ENCODE peak calls at places on chromosomes 3 and 15, in seven cellular contexts. R is HCT116; G is dermis blood vessel endothelial cell; P is left colon; E is Peyer's patch; Z is heart left ventricle; V is stimulated activated naive B cell treated with anti-CD40 and anti-IgM and Interleukin-4, amounts not matched to agents 10 μg/mL and 1 μg/mL and 100 μg/mL, for 72 hours. T is an unnamed sample.

GRCh38 chr3:17967953-17968352 is 225.5 kb upstream of the TBC1D5 start:
- DNase-seq in R (no peak), G (no peak), P (no peak), E (no peak), Z (no peak), V (no peak), T (no peak)

GRCh38 chr3:172369590-172370259 is 78.5 kb downstream of the GHSR start:
- DNase-seq in R (no peak), G (no peak), P (no peak), E (no peak), Z (peak; percentile 43), V (no peak), T (no peak)

GRCh38 chr3:19229086-19229485 is 80.8 kb downstream of the KCNH8 start:
- DNase-seq in R (no peak), G (no peak), P (no peak), E (no peak), Z (no peak), V (no peak), T (no peak)

GRCh38 chr15:97759363-97759762 is 201.1 kb upstream of the ARRDC4 start:
- DNase-seq in R (no peak), G (peak; percentile 30), P (no peak), E (no peak), Z (no peak), V (no peak), T (peak; percentile 62)

GRCh38 chr3:87350367-87351199 is 74.2 kb upstream of the POU1F1 start:
- DNase-seq in R (peak; percentile 38), G (peak; percentile 66), P (no peak), E (no peak), Z (no peak), V (no peak), T (peak; percentile 67)

GRCh38 chr3:189071452-189071851 is 100.3 kb upstream of the TPRG1 start:
- DNase-seq in R (no peak), G (no peak), P (no peak), E (no peak), Z (no peak), V (no peak), T (no peak)

GRCh38 chr15:65374831-65375401 is 2.9 kb downstream of the IGDCC3 start:
- DNase-seq in R (no peak), G (no peak), P (no peak), E (no peak), Z (no peak), V (no peak), T (no peak)

GRCh38 chr15:53611145-53611920 is 148.1 kb downstream of the WDR72 start:
- DNase-seq in R (no peak), G (peak; percentile 77), P (no peak), E (no peak), Z (no peak), V (no peak), T (peak; percentile 97)

GRCh38 chr3:41064526-41064925 is 134.8 kb upstream of the CTNNB1 start:
- DNase-seq in R (no peak), G (no peak), P (no peak), E (no peak), Z (no peak), V (no peak), T (no peak)

GRCh38 chr15:33994005-33994615 is 25.8 kb downstream of the CHRM5 start:
- DNase-seq in R (peak; percentile 22), G (peak; percentile 64), P (no peak), E (no peak), Z (no peak), V (no peak), T (peak; percentile 32)

GRCh38 chr15:22877607-22878006 is 39.1 kb downstream of the NIPA2 start:
- DNase-seq in R (no peak), G (no peak), P (no peak), E (no peak), Z (no peak), V (no peak), T (no peak)

GRCh38 chr15:52709172-52709979 is 30.2 kb upstream of the ATOSA start:
- DNase-seq in R (no peak), G (no peak), P (peak; percentile 78), E (peak; percentile 83), Z (no peak), V (peak; percentile 54), T (no peak)

GRCh38 chr15:74749832-74750231 is 1.2 kb downstream of the CYP1A2 start:
- DNase-seq in R (no peak), G (no peak), P (no peak), E (no peak), Z (no peak), V (no peak), T (no peak)

GRCh38 chr15:70490148-70490837 is 273.1 kb downstream of the UACA start:
- DNase-seq in R (no peak), G (no peak), P (no peak), E (no peak), Z (no peak), V (no peak), T (no peak)

GRCh38 chr3:99482191-99482590 is 156.2 kb upstream of the COL8A1 start:
- DNase-seq in R (no peak), G (peak; percentile 29), P (no peak), E (no peak), Z (no peak), V (no peak), T (peak; percentile 51)

GRCh38 chr15:88106063-88106462 is 150.5 kb downstream of the NTRK3 start:
- DNase-seq in R (no peak), G (no peak), P (no peak), E (no peak), Z (no peak), V (no peak), T (no peak)

GRCh38 chr3:28308196-28308595 is 40.3 kb upstream of the ZCWPW2 start:
- DNase-seq in R (no peak), G (no peak), P (no peak), E (no peak), Z (no peak), V (no peak), T (no peak)

GRCh38 chr3:111761309-111761795 is 97.7 kb upstream of the PHLDB2 start:
- DNase-seq in R (no peak), G (peak; percentile 68), P (no peak), E (no peak), Z (no peak), V (no peak), T (peak; percentile 29)

GRCh38 chr15:51108933-51109550 is 14.3 kb upstream of the TNFAIP8L3 start:
- DNase-seq in R (no peak), G (no peak), P (no peak), E (no peak), Z (peak; percentile 32), V (no peak), T (no peak)

GRCh38 chr3:89472101-89472500 is 364.7 kb downstream of the EPHA3 start:
- DNase-seq in R (no peak), G (no peak), P (no peak), E (no peak), Z (no peak), V (no peak), T (no peak)

GRCh38 chr3:47711596-47711995 is 70.1 kb downstream of the SMARCC1 start:
- DNase-seq in R (no peak), G (no peak), P (no peak), E (no peak), Z (no peak), V (no peak), T (no peak)

GRCh38 chr3:60613769-60614303 is 637.4 kb downstream of the FHIT start:
- DNase-seq in R (no peak), G (no peak), P (no peak), E (no peak), Z (no peak), V (no peak), T (no peak)

GRCh38 chr15:30885814-30886213 is 17.9 kb upstream of the FAN1 start:
- DNase-seq in R (no peak), G (peak; percentile 28), P (no peak), E (no peak), Z (no peak), V (no peak), T (peak; percentile 10)

GRCh38 chr15:73359653-73360052 is 9.1 kb downstream of the HCN4 start:
- DNase-seq in R (no peak), G (no peak), P (no peak), E (no peak), Z (no peak), V (no peak), T (no peak)

GRCh38 chr3:40971191-40972168 is 227.8 kb upstream of the CTNNB1 start:
- DNase-seq in R (peak; percentile 42), G (peak; percentile 99), P (peak; percentile 81), E (peak; percentile 44), Z (peak; percentile 85), V (peak; percentile 78), T (peak; percentile 99)

GRCh38 chr15:101437209-101437608 is 52.3 kb downstream of the PCSK6 start:
- DNase-seq in R (no peak), G (no peak), P (no peak), E (no peak), Z (no peak), V (no peak), T (no peak)

GRCh38 chr15:26729581-26729980 is 43.3 kb downstream of the GABRB3 start:
- DNase-seq in R (no peak), G (no peak), P (no peak), E (no peak), Z (no peak), V (no peak), T (no peak)

GRCh38 chr3:190721330-190721729 is 141.2 kb downstream of the GMNC start:
- DNase-seq in R (no peak), G (no peak), P (no peak), E (no peak), Z (no peak), V (no peak), T (no peak)

GRCh38 chr3:58617338-58617761 is 40.2 kb upstream of the FAM107A start:
- DNase-seq in R (no peak), G (no peak), P (no peak), E (no peak), Z (no peak), V (no peak), T (no peak)

GRCh38 chr15:28984421-28985375 is 98.9 kb downstream of the APBA2 start:
- DNase-seq in R (no peak), G (no peak), P (no peak), E (no peak), Z (no peak), V (no peak), T (no peak)

GRCh38 chr3:69890691-69891090 is 108.8 kb upstream of the SAMMSON start:
- DNase-seq in R (no peak), G (no peak), P (no peak), E (no peak), Z (no peak), V (no peak), T (peak; percentile 6)

GRCh38 chr3:188294823-188295487 is 141.0 kb downstream of the LPP start:
- DNase-seq in R (peak; percentile 90), G (peak; percentile 93), P (no peak), E (no peak), Z (peak; percentile 52), V (no peak), T (peak; percentile 95)

GRCh38 chr15:75508741-75509532 is 57.4 kb upstream of the SIN3A start:
- DNase-seq in R (peak; percentile 32), G (peak; percentile 73), P (no peak), E (no peak), Z (no peak), V (no peak), T (peak; percentile 58)

T was measured in endothelial cell of umbilical vein.